ENCODE peak calls at places on chromosomes 6 and 20, in ten cellular contexts. S is fibroblast of lung; O is nucleus accumbens; J is activated CD4-positive, alpha-beta T cell treated with anti-CD3 and anti-CD28 coated beads, Interleukin-2, amount 50 U/mL, for 1 hour; W is lower leg skin; R is right cardiac atrium; Z is stimulated activated CD8-positive, alpha-beta memory T cell treated with anti-CD3 and anti-CD28 coated beads, Interleukin-4, amount 100 ng/mL, for 24 hours; D is frontal cortex; Q is progenitor cell of endocrine pancreas; X is nephron progenitor cell. G is an unnamed sample.

GRCh38 chr6:46051962-46052361 is 36.3 kb upstream of the CLIC5 start:
- DNase-seq in S (peak), Q (no peak), D (no peak), O (no peak), R (no peak), J (no peak), Z (no peak), W (no peak), X (no peak), G (no peak)

GRCh38 chr20:24609757-24610156 is 140.3 kb downstream of the SYNDIG1 start:
- DNase-seq in J (no peak), S (no peak), D (no peak), Z (no peak), W (no peak), X (no peak), Q (no peak), R (no peak), O (no peak), G (no peak)

GRCh38 chr6:31687321-31687720 is 6.5 kb upstream of the LY6G5C start:
- DNase-seq in Q (no peak), J (no peak), Z (no peak), R (no peak), W (no peak), S (no peak), X (no peak), O (no peak), D (no peak), G (no peak)

GRCh38 chr6:47392251-47392650 is 82.5 kb upstream of the TNFRSF21 start:
- DNase-seq in Z (no peak), J (no peak), Q (no peak), D (no peak), R (no peak), X (no peak), O (no peak), W (no peak), S (no peak), G (no peak)

GRCh38 chr6:113488812-113489685 is 368.1 kb upstream of the MARCKS start:
- DNase-seq in R (no peak), S (no peak), O (no peak), D (no peak), Z (no peak), X (no peak), J (no peak), W (no peak), Q (no peak), G (no peak)

GRCh38 chr6:48423640-48424365 is 312.8 kb upstream of the PTCHD4 start:
- DNase-seq in D (no peak), J (no peak), Z (no peak), O (no peak), R (no peak), S (peak), X (no peak), Q (no peak), W (no peak), G (no peak)

GRCh38 chr6:43396408-43397149 is 27.1 kb upstream of the ZNF318 start:
- DNase-seq in R (no peak), X (no peak), O (no peak), J (no peak), Z (no peak), Q (no peak), D (no peak), S (no peak), W (no peak), G (no peak)

GRCh38 chr6:113495521-113495920 is 361.6 kb upstream of the MARCKS start:
- DNase-seq in Z (no peak), W (no peak), X (no peak), Q (no peak), O (no peak), J (no peak), D (no peak), S (peak), R (no peak), G (no peak)

GRCh38 chr20:1555952-1556351 is 1.6 kb downstream of the SIRPD start:
- DNase-seq in Q (no peak), O (no peak), J (no peak), S (no peak), X (no peak), W (no peak), D (no peak), Z (no peak), R (no peak), G (no peak)

GRCh38 chr6:132506461-132506860 is 6.5 kb downstream of the STX7 start:
- DNase-seq in J (no peak), W (no peak), R (no peak), Z (no peak), S (no peak), X (no peak), D (no peak), O (no peak), Q (no peak), G (no peak)

GRCh38 chr6:26197736-26198625 is 110.8 kb downstream of the HFE start:
- DNase-seq in O (no peak), W (no peak), R (no peak), S (peak), Q (no peak), Z (no peak), X (peak), J (peak), D (no peak), G (no peak)

GRCh38 chr20:33589059-33589458 is 73.1 kb upstream of the C20orf144 start:
- DNase-seq in Z (no peak), J (no peak), O (no peak), R (no peak), S (no peak), W (no peak), D (no peak), X (no peak), Q (no peak), G (no peak)

GRCh38 chr20:62143976-62144825 is 632 bp downstream of the SS18L1 start:
- DNase-seq in S (peak), Q (no peak), X (peak), Z (peak), O (no peak), J (peak), D (peak), W (peak), R (peak), G (peak)

GRCh38 chr6:149284904-149285303 is 32.6 kb upstream of the TAB2 start:
- DNase-seq in Z (no peak), W (no peak), J (no peak), S (no peak), O (no peak), R (no peak), X (no peak), Q (no peak), D (no peak), G (no peak)

GRCh38 chr6:56246941-56247653 is at the start of gene COL21A1:
- DNase-seq in R (peak), Z (no peak), J (no peak), O (no peak), S (peak), D (no peak), W (peak), Q (peak), X (peak), G (peak)

GRCh38 chr6:50699086-50699886 is 14.0 kb upstream of the TFAP2D start:
- DNase-seq in R (no peak), Q (no peak), X (peak), J (no peak), S (peak), D (no peak), Z (no peak), W (no peak), O (no peak), G (no peak)

GRCh38 chr20:62685781-62686555 is 22.7 kb upstream of the NTSR1 start:
- DNase-seq in J (peak), R (peak), Z (no peak), S (no peak), W (no peak), O (no peak), Q (no peak), D (peak), X (peak), G (peak)

GRCh38 chr6:137099689-137100398 is 55.1 kb upstream of the IL20RA start:
- DNase-seq in S (no peak), W (no peak), O (no peak), Z (no peak), J (no peak), Q (no peak), X (no peak), D (no peak), R (no peak), G (no peak)

GRCh38 chr6:62150048-62150663 is 135.9 kb downstream of the KHDRBS2 start:
- DNase-seq in S (peak), R (no peak), Q (no peak), D (peak), W (no peak), Z (no peak), O (no peak), X (peak), J (no peak), G (peak)

GRCh38 chr6:14074723-14075503 is 42.7 kb upstream of the CD83 start:
- DNase-seq in O (no peak), D (no peak), X (peak), Q (no peak), R (no peak), Z (no peak), W (no peak), S (peak), J (no peak), G (peak)

GRCh38 chr6:24743944-24744335 is 25.0 kb upstream of the C6orf62 start:
- DNase-seq in O (no peak), W (no peak), D (no peak), R (no peak), Q (no peak), X (no peak), J (no peak), S (no peak), Z (no peak), G (no peak)

GRCh38 chr20:23305098-23305497 is 45.5 kb upstream of the NXT1 start:
- DNase-seq in W (no peak), X (no peak), Q (no peak), Z (no peak), S (peak), D (no peak), O (no peak), R (peak), J (no peak), G (peak)

GRCh38 chr6:122494665-122495272 is 23.2 kb upstream of the SERINC1 start:
- DNase-seq in X (no peak), Q (no peak), Z (no peak), W (no peak), R (no peak), S (no peak), O (no peak), J (no peak), D (no peak), G (no peak)

GRCh38 chr6:3285732-3286131 is 27.0 kb downstream of the PSMG4 start:
- DNase-seq in J (no peak), W (no peak), X (no peak), Z (no peak), O (no peak), D (no peak), S (no peak), R (no peak), Q (no peak), G (no peak)

GRCh38 chr6:2448826-2449571 is 203.6 kb upstream of the GMDS start:
- DNase-seq in D (no peak), Q (no peak), R (peak), X (peak), Z (no peak), S (peak), W (no peak), J (no peak), O (no peak), G (peak)

GRCh38 chr20:32828029-32828666 is 8.4 kb downstream of the MAPRE1 start:
- DNase-seq in J (no peak), Z (no peak), R (no peak), O (no peak), W (no peak), Q (no peak), X (no peak), D (no peak), S (peak), G (no peak)